ENCODE peak calls at places on chromosomes 3 and 15, in five cellular contexts. Y is mammary epithelial cell, Q is MM.1S, F is HepG2, M is mesenchymal stem cell. S is an unnamed sample.

GRCh38 chr3:33980252-33980651 is 181.8 kb downstream of the PDCD6IP start:
- DNase-seq in F (peak), Q (peak), Y (peak), M (peak), S (peak)

GRCh38 chr3:179196098-179196497 is 47.9 kb downstream of the PIK3CA start:
- DNase-seq in Y (peak), F (no peak), M (peak), Q (peak), S (no peak)

GRCh38 chr3:101673953-101674352 is 3.0 kb downstream of the ZBTB11 start:
- DNase-seq in F (no peak), Q (no peak), M (no peak), Y (no peak), S (no peak)

GRCh38 chr15:100762913-100763627 is 116.6 kb upstream of the ALDH1A3 start:
- DNase-seq in F (no peak), Q (no peak), M (no peak), Y (no peak), S (no peak)

GRCh38 chr3:126345641-126346460 is 11.4 kb downstream of the KLF15 start:
- DNase-seq in F (no peak), M (no peak), Y (no peak), Q (peak), S (no peak)

GRCh38 chr3:194251461-194251860 is 99.7 kb downstream of the CPN2 start:
- DNase-seq in Q (no peak), F (no peak), M (no peak), Y (no peak), S (no peak)

GRCh38 chr3:60323651-60324050 is 927.6 kb downstream of the FHIT start:
- DNase-seq in Y (no peak), Q (no peak), F (no peak), M (no peak), S (peak)

GRCh38 chr3:41267975-41268640 is 68.8 kb downstream of the CTNNB1 start:
- DNase-seq in M (peak), Q (no peak), Y (peak), F (peak), S (no peak)

GRCh38 chr15:39135989-39136388 is 444.9 kb upstream of the THBS1 start:
- DNase-seq in M (peak), Q (no peak), F (no peak), Y (peak), S (no peak)

GRCh38 chr15:65660927-65661326 is 39.2 kb downstream of the SLC24A1 start:
- DNase-seq in F (no peak), Q (no peak), M (peak), Y (peak), S (no peak)

GRCh38 chr3:69748503-69748902 is 9.2 kb downstream of the MITF start:
- DNase-seq in Y (no peak), M (peak), Q (no peak), F (no peak), S (no peak)

GRCh38 chr3:142000341-142000870 is 124.0 kb downstream of the ATP1B3 start:
- DNase-seq in Q (no peak), M (no peak), F (no peak), Y (no peak), S (no peak)

GRCh38 chr3:186679151-186679550 is 13.3 kb downstream of the HRG start:
- DNase-seq in Q (no peak), M (no peak), F (no peak), Y (no peak), S (no peak)

GRCh38 chr15:72916939-72917338 is 133.4 kb upstream of the ADPGK start:
- DNase-seq in Y (peak), F (no peak), M (peak), Q (no peak), S (no peak)

GRCh38 chr3:197891-198491 is 1.4 kb downstream of the CHL1 start:
- DNase-seq in M (no peak), F (no peak), Y (no peak), Q (no peak), S (peak)

GRCh38 chr3:161576733-161577510 is 80.3 kb downstream of the OTOL1 start:
- DNase-seq in Y (no peak), M (no peak), Q (no peak), F (no peak), S (no peak)

DNA sequence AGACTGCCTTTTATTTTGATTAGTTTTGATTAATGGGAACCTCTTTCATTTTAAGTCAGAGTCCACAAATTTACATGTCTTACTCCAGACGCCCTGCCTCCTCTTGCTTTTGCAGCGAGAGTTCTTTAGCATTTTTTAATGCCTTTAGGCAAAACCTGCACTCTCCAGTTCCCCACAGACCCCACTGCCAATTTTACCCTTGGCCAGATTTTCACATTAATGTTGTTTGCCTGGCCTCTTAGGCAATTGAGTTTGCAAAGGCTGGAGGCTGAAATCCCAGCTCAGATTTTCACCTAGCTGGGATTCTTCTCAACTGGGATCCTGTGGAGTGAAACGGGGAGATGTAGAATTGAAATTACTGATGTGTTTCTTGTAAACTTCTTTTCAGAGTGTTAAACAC is 85.8 kb downstream of the GAP43 start:
- DNase-seq in Y (no peak), F (no peak), Q (no peak), M (no peak), S (no peak)
- H2AFZ ChIP-seq in Y (no peak), F (no peak), Q (no peak), M (no peak), S (no peak)

DNA sequence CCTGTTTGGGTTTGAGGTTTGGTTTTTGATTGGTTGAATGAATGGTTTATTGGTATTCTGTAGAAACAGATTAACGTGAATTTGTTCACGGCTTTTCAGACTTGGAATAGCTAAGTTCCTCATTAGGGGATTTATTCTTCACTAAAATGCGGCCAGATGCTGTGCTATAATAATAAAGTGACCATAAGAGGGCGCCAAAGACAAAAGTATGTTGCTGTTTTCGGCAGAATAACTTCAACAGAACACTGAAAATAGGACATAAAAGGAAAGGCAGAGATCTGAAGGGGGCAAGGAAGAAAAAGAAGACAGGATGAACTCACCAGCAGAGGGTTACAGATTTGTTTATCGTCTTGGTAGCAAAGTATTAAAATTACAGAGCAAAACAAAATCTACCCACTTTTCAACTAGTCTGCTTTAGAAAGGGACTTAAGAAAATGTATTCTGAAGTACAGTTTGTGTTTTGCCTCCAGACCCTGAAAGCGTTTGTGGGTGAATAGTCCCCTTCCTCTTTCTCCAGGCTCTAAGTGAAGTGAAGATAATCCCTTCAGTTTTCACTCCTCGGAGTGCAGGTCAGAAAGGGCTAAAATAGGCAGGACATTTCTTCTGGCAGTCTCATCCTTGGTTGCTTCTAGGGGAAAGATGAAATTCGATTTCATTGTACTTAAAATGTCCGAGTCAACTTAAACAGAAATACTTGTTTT is 147.6 kb downstream of the IL20RB start:
- DNase-seq in F (peak), M (peak), Q (peak), Y (peak), S (peak)
- H2AFZ ChIP-seq in F (no peak), M (no peak), Q (peak), Y (no peak), S (peak)

DNA sequence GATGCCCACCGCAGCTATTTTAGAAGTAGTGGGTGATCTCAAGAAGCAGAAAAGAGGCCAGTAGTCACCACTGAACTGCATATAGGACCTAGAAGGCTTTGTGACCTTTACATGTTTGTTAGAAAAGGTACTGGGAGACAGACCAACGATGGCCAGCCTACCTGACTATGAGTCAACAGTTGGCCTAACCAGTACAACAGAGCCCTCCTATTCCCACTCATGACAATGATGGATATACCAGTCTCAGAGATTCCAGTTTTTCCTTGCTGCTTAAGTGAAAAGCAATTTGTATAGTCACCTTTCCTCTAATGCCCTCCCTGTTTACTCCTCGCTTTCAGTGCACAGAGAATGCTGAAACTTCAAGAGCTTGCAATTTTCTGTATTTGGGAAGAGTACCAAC is 86.6 kb upstream of the PPIB start:
- DNase-seq in Y (peak), M (no peak), Q (no peak), F (no peak), S (no peak)
- H2AFZ ChIP-seq in Y (no peak), M (no peak), Q (no peak), F (no peak), S (no peak)

GRCh38 chr3:58492385-58492970 is 582 bp downstream of the KCTD6 start:
- DNase-seq in Q (peak), Y (no peak), F (no peak), M (no peak), S (no peak)
- H2AFZ ChIP-seq in Q (peak), Y (peak), F (no peak), M (peak), S (no peak)

GRCh38 chr3:112794622-112795172 is 52.0 kb downstream of the CD200R1L start:
- DNase-seq in F (no peak), Q (no peak), M (peak), Y (no peak), S (no peak)

GRCh38 chr3:112789787-112790186 is 56.9 kb downstream of the CD200R1L start:
- DNase-seq in F (no peak), Y (no peak), Q (no peak), M (peak), S (no peak)

DNA sequence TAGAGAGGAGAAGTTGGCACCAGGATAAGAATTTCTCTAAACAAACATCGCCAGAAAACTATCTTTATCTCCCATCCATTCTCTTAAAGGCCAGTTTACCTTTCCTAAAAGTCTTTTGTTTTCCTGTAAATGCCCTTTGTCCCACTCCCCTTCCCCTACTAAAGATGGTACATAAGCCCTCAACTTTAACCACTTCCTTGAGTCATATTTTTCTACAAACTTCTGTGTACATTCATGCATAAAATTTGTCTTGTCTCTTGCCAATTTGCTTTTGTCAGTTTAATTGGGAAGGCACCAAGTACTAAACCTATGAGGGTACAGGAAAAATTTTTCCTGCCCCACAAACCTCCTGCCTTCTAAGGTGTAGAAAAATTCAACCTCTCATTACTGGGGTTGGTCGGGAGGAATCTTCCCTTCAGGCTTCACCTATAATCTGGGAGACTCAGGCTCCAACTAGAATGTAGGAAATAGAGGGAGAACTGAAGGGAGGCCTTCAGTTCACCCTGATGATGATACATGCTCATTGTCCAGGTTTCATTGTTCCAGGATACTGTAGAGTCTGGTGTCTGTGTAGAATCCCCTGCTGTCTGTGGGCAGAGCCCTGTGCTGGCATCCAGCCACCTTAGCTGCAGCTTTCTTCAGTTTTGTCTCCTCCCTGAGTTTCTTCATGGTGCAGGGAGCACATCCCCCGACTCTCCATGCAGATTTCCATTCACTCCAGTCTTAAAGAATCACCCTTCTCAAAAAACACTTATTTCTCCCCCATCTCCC is 53.2 kb downstream of the CD200R1L start:
- DNase-seq in Q (no peak), Y (no peak), F (no peak), M (no peak), S (no peak)
- H2AFZ ChIP-seq in Q (no peak), Y (no peak), F (no peak), M (no peak), S (peak)

GRCh38 chr3:124787490-124788195 is 57.4 kb downstream of the UMPS start:
- DNase-seq in F (no peak), Y (no peak), M (peak), Q (peak), S (no peak)

GRCh38 chr3:124785966-124786365 is 55.7 kb downstream of the UMPS start:
- DNase-seq in Y (no peak), Q (no peak), F (no peak), M (peak), S (no peak)

GRCh38 chr3:124784686-124785382 is 54.6 kb downstream of the UMPS start:
- DNase-seq in Y (peak), M (no peak), Q (peak), F (no peak), S (no peak)

GRCh38 chr3:124788254-124788745 is 58.0 kb downstream of the UMPS start:
- DNase-seq in Y (no peak), M (no peak), Q (no peak), F (no peak), S (no peak)

GRCh38 chr3:124786491-124787241 is 56.4 kb downstream of the UMPS start:
- DNase-seq in F (no peak), M (peak), Y (peak), Q (no peak), S (no peak)
- H2AFZ ChIP-seq in F (no peak), M (no peak), Y (no peak), Q (no peak), S (no peak)

GRCh38 chr15:70299931-70300858 is 202.5 kb upstream of the TLE3 start:
- DNase-seq in Y (no peak), F (no peak), Q (peak), M (no peak), S (no peak)
- H2AFZ ChIP-seq in Y (no peak), F (no peak), Q (peak), M (no peak), S (no peak)

DNA sequence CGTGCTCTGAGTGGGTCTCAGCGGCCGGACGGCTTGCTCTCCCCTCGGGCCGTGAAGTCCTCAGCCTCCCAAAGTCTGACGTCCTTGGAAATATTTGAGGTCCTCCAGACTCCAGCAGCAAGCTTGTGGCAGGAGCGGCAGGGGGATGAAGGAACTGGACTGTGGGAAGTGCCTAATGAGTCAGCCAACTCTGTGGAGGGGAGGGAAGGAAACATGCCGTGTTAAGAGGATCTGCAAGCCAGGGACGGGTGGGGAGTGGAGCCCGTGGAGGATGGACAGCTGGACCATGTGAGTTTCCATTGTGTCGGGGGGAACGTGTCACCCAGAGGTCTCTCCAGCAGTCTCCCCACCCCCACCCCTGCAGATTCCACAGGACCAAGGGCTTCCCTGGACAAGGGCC is 39.4 kb upstream of the IDH2 start:
- DNase-seq in M (peak), F (no peak), Q (no peak), Y (no peak), S (no peak)
- H2AFZ ChIP-seq in M (peak), F (no peak), Q (no peak), Y (no peak), S (no peak)

S was measured in neural progenitor cell.